ENCODE peak calls at places on chromosomes 1 and 21, in five cellular contexts. T, S, H, R and L are unnamed samples.

GRCh38 chr1:81664341-81664740 is 136.4 kb upstream of the ADGRL2 start:
- DNase-seq in T (no peak), S (no peak), R (no peak), H (peak; percentile 82), L (no peak)

GRCh38 chr1:21099034-21099868 is 77.4 kb downstream of the EIF4G3 start:
- DNase-seq in H (peak; percentile 62), S (peak; percentile 72), R (no peak), T (no peak), L (no peak)

GRCh38 chr1:94058766-94059165 is 62.2 kb downstream of the ABCA4 start:
- DNase-seq in T (no peak), H (no peak), R (no peak), S (no peak), L (no peak)

GRCh38 chr1:207034208-207034607 is 1.7 kb upstream of the C1orf116 start:
- DNase-seq in R (no peak), H (peak; percentile 10), S (no peak), T (no peak), L (no peak)

GRCh38 chr1:153805042-153805745 is 30.0 kb downstream of the SLC27A3 start:
- DNase-seq in R (no peak), H (peak; percentile 96), T (no peak), S (peak; percentile 93), L (peak; percentile 76)

GRCh38 chr1:221487781-221488520 is 253.9 kb downstream of the DUSP10 start:
- DNase-seq in T (no peak), H (peak; percentile 68), S (peak; percentile 79), R (peak; percentile 80), L (peak; percentile 50)

GRCh38 chr1:101190441-101190840 is 46.4 kb upstream of the S1PR1 start:
- DNase-seq in H (peak; percentile 51), R (peak; percentile 29), S (peak; percentile 16), T (no peak), L (no peak)

GRCh38 chr1:18913065-18913502 is 10.7 kb upstream of the ALDH4A1 start:
- DNase-seq in S (peak; percentile 54), H (peak; percentile 87), T (peak; percentile 86), R (no peak), L (peak; percentile 85)

GRCh38 chr1:4127595-4128140 is 227.6 kb upstream of the C1orf174 start:
- DNase-seq in H (no peak), T (no peak), R (no peak), S (no peak), L (no peak)

GRCh38 chr1:162632234-162632666 is at the start of gene DDR2:
- DNase-seq in S (no peak), R (no peak), H (peak; percentile 96), T (no peak), L (peak; percentile 88)

GRCh38 chr1:34847094-34847493 is 12.5 kb downstream of the SMIM12 start:
- DNase-seq in H (no peak), T (no peak), R (no peak), S (no peak), L (no peak)

GRCh38 chr1:89174491-89174890 is 1.3 kb downstream of the GBP7 start:
- DNase-seq in R (no peak), S (no peak), H (no peak), T (no peak), L (no peak)

GRCh38 chr1:53123462-53124129 is 18.8 kb downstream of the SLC1A7 start:
- DNase-seq in H (peak; percentile 93), T (no peak), R (no peak), S (no peak), L (no peak)

GRCh38 chr1:162014202-162014601 is 9.5 kb downstream of the OLFML2B start:
- DNase-seq in H (no peak), S (no peak), R (no peak), T (no peak), L (no peak)

GRCh38 chr1:14869197-14869596 is 270.7 kb downstream of the KAZN start:
- DNase-seq in T (no peak), R (no peak), H (peak; percentile 65), S (no peak), L (no peak)

GRCh38 chr1:76330993-76331603 is 256.6 kb downstream of the ST6GALNAC3 start:
- DNase-seq in S (peak; percentile 46), T (no peak), H (peak; percentile 79), R (peak; percentile 42), L (peak; percentile 74)

GRCh38 chr1:20530261-20530660 is 22.1 kb upstream of the FAM43B start:
- DNase-seq in T (no peak), R (no peak), H (no peak), S (no peak), L (no peak)

GRCh38 chr21:41779659-41780058 is 12.8 kb upstream of the RIPK4 start:
- DNase-seq in H (no peak), S (no peak), R (no peak), T (no peak), L (no peak)

GRCh38 chr1:66217021-66217420 is 316.9 kb upstream of the SGIP1 start:
- DNase-seq in T (no peak), S (peak; percentile 22), H (peak; percentile 94), R (no peak), L (no peak)

GRCh38 chr21:15250384-15250783 is 185.6 kb upstream of the NRIP1 start:
- DNase-seq in T (no peak), R (no peak), S (peak; percentile 78), H (peak; percentile 73), L (no peak)

GRCh38 chr1:199545780-199546179 is 481.7 kb upstream of the NR5A2 start:
- DNase-seq in S (peak; percentile 30), T (no peak), H (peak; percentile 13), R (peak; percentile 12), L (no peak)

GRCh38 chr1:82153282-82153630 is 352.5 kb downstream of the ADGRL2 start:
- DNase-seq in S (no peak), T (no peak), H (no peak), R (no peak), L (peak; percentile 6)

GRCh38 chr1:48536477-48536876 is 64.5 kb upstream of the SPATA6 start:
- DNase-seq in R (no peak), H (no peak), S (peak; percentile 46), T (no peak), L (no peak)

GRCh38 chr1:54701996-54702395 is 13.7 kb upstream of the TTC4 start:
- DNase-seq in S (no peak), R (no peak), H (no peak), T (no peak), L (no peak)
- H3K4me3 ChIP-seq in S (no peak overlapping the region), R (no peak overlapping the region), H (no peak overlapping the region), T (no peak overlapping the region), L (no peak overlapping the region)

GRCh38 chr1:84605157-84605556 is 30.9 kb upstream of the CTBS start:
- DNase-seq in S (no peak), H (no peak), T (no peak), R (no peak), L (no peak)
- H3K4me3 ChIP-seq in S (no peak overlapping the region), H (no peak overlapping the region), T (no peak overlapping the region), R (no peak overlapping the region), L (no peak overlapping the region)

GRCh38 chr1:150609726-150610125 is 19.7 kb downstream of the ENSA start:
- DNase-seq in H (peak; percentile 23), T (no peak), S (no peak), R (no peak), L (no peak)

GRCh38 chr1:150613061-150613920 is 16.1 kb downstream of the ENSA start:
- DNase-seq in H (peak; percentile 94), S (peak; percentile 93), R (no peak), T (no peak), L (peak; percentile 89)

GRCh38 chr1:150610576-150610975 is 18.8 kb downstream of the ENSA start:
- DNase-seq in R (no peak), S (no peak), T (no peak), H (no peak), L (no peak)

GRCh38 chr1:150615346-150616201 is 13.8 kb downstream of the ENSA start:
- DNase-seq in S (no peak), H (no peak), T (no peak), R (no peak), L (no peak)

GRCh38 chr1:150612014-150612345 is 17.4 kb downstream of the ENSA start:
- DNase-seq in H (no peak), S (no peak), R (no peak), T (no peak), L (no peak)
- H3K4me3 ChIP-seq in H (peak overlapping the region; percentile 33), S (no peak overlapping the region), R (no peak overlapping the region), T (no peak overlapping the region), L (no peak overlapping the region)

GRCh38 chr21:39707316-39707715 is 37.7 kb upstream of the IGSF5 start:
- DNase-seq in R (no peak), T (no peak), S (no peak), H (no peak), L (no peak)
- H3K4me3 ChIP-seq in R (no peak overlapping the region), T (no peak overlapping the region), S (no peak overlapping the region), H (no peak overlapping the region), L (no peak overlapping the region)

GRCh38 chr1:234768171-234768568 is 158.2 kb upstream of the IRF2BP2 start:
- DNase-seq in R (no peak), H (no peak), T (no peak), S (no peak), L (no peak)
- H3K4me3 ChIP-seq in R (no peak overlapping the region), H (no peak overlapping the region), T (no peak overlapping the region), S (no peak overlapping the region), L (no peak overlapping the region)

DNA sequence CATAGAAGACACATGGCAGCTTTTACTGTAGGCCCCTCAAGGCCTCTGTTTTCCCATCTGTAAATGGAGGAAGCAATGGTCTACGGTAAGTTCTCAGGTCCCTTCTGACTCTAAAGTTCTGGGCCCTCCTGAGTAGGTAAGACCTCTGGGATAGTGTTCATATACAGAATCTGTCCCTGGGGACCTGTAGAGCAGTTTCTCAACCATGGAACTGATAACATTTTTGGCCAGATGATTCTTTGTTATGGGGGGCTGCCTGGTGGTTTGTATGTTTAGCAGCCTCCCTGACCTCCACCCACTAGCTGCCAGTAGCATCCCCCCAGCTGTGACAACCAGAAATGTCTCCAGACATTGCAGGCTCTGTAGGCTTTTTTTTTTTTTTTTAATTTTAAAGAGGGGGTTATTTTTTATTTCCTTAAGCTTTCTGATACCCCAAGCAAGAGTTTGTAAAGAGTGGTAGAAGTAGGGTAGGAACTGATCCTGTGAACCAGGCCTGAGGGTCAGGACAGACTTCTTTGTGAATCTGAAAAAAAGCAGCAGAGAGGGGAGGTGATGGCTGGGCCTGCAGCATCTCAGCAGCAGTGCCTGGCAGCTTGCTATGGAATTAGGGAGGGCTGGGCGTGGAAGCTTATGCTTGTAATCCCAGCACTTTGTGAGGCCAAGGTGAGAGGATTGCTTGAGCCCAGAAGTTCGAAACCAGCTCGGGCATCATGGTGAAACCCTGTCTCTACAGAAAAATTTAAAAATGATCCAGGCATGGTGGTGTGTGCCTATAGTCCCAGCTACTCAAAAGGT is 20.2 kb upstream of the TCEA3 start:
- DNase-seq in S (no peak), T (no peak), R (no peak), H (no peak), L (no peak)
- H3K4me3 ChIP-seq in S (no peak overlapping the region), T (no peak overlapping the region), R (no peak overlapping the region), H (no peak overlapping the region), L (no peak overlapping the region)

GRCh38 chr1:225817611-225818061 is 7.7 kb downstream of the EPHX1 start:
- DNase-seq in R (peak; percentile 84), S (peak; percentile 75), H (peak; percentile 96), T (peak; percentile 81), L (peak; percentile 55)
- H3K4me3 ChIP-seq in R (no peak overlapping the region), S (no peak overlapping the region), H (no peak overlapping the region), T (no peak overlapping the region), L (no peak overlapping the region)